ENCODE peak calls at places on chromosomes 5 and 9, in five cellular contexts. Z is right atrium auricular region, O is brain microvascular endothelial cell, I is WERI-Rb-1, A is tibial artery. D is an unnamed sample.
A peak's percentile ranks its signal among the peaks of the same experiment; 100 is the strongest.

GRCh38 chr5:55601209-55601618 is 66.5 kb upstream of the PLPP1 start:
- DNase-seq in Z (peak; percentile 95), O (peak; percentile 81), I (no peak), A (peak; percentile 95), D (peak; percentile 63)

GRCh38 chr5:127029513-127030258 is 672 bp downstream of the MARCHF3 start:
- DNase-seq in Z (peak; percentile 65), O (peak; percentile 59), I (peak; percentile 75), A (peak; percentile 74), D (peak; percentile 75)

GRCh38 chr5:177195307-177195952 is 61.9 kb downstream of the NSD1 start:
- DNase-seq in Z (no peak), O (peak; percentile 57), I (no peak), A (no peak), D (no peak)

GRCh38 chr5:153403470-153403869 is 87.0 kb upstream of the GRIA1 start:
- DNase-seq in Z (no peak), O (no peak), I (no peak), A (no peak), D (no peak)

GRCh38 chr5:128462330-128462729 is 75.7 kb downstream of the FBN2 start:
- DNase-seq in Z (no peak), O (no peak), I (no peak), A (no peak), D (no peak)

GRCh38 chr9:78280982-78281668 is 15.8 kb upstream of the PSAT1 start:
- DNase-seq in Z (peak; percentile 75), O (peak; percentile 55), I (no peak), A (peak; percentile 83), D (peak; percentile 62)

GRCh38 chr9:124795881-124796415 is 19.0 kb downstream of the OLFML2A start:
- DNase-seq in Z (no peak), O (no peak), I (no peak), A (no peak), D (no peak)

GRCh38 chr5:137486707-137487106 is 12.4 kb downstream of the SPOCK1 start:
- DNase-seq in Z (peak; percentile 76), O (peak; percentile 25), I (no peak), A (peak; percentile 75), D (peak; percentile 37)

GRCh38 chr9:92191801-92192200 is 76.6 kb upstream of the SPTLC1 start:
- DNase-seq in Z (no peak), O (no peak), I (no peak), A (no peak), D (peak; percentile 33)

GRCh38 chr9:111287127-111287526 is 42.9 kb downstream of the OR2K2 start:
- DNase-seq in Z (no peak), O (peak; percentile 68), I (no peak), A (no peak), D (peak; percentile 39)

GRCh38 chr5:100860407-100860806 is 42.7 kb downstream of the ST8SIA4 start:
- DNase-seq in Z (no peak), O (no peak), I (no peak), A (no peak), D (no peak)

GRCh38 chr5:116736671-116737070 is 162.0 kb upstream of the SEMA6A start:
- DNase-seq in Z (no peak), O (no peak), I (no peak), A (no peak), D (no peak)

GRCh38 chr5:107300928-107301327 is 369.8 kb downstream of the EFNA5 start:
- DNase-seq in Z (no peak), O (no peak), I (no peak), A (no peak), D (no peak)

GRCh38 chr5:172630482-172630881 is 10.6 kb upstream of the NEURL1B start:
- DNase-seq in Z (no peak), O (no peak), I (no peak), A (peak; percentile 35), D (no peak)

GRCh38 chr9:19232830-19233194 is 2.3 kb downstream of the DENND4C start:
- DNase-seq in Z (no peak), O (peak; percentile 27), I (no peak), A (no peak), D (peak; percentile 55)

GRCh38 chr5:159894149-159894720 is 22.0 kb upstream of the ADRA1B start:
- DNase-seq in Z (no peak), O (no peak), I (no peak), A (no peak), D (no peak)

GRCh38 chr9:112093147-112093874 is 81.8 kb downstream of the SUSD1 start:
- DNase-seq in Z (no peak), O (no peak), I (no peak), A (no peak), D (no peak)

GRCh38 chr5:1058988-1059883 is 50.6 kb downstream of the NKD2 start:
- DNase-seq in Z (no peak), O (no peak), I (no peak), A (no peak), D (no peak)

GRCh38 chr5:20575515-20575914 is 587.5 kb upstream of the CDH18 start:
- DNase-seq in Z (no peak), O (no peak), I (no peak), A (no peak), D (no peak)

GRCh38 chr5:172616730-172617129 is 24.3 kb upstream of the NEURL1B start:
- DNase-seq in Z (peak; percentile 76), O (peak; percentile 69), I (no peak), A (peak; percentile 58), D (no peak)

GRCh38 chr5:16741007-16741406 is 124.2 kb upstream of the RETREG1 start:
- DNase-seq in Z (no peak), O (no peak), I (no peak), A (no peak), D (peak; percentile 26)

GRCh38 chr5:159826351-159827222 is 89.7 kb upstream of the ADRA1B start:
- DNase-seq in Z (no peak), O (peak; percentile 64), I (no peak), A (no peak), D (peak; percentile 98)

GRCh38 chr9:69030851-69031645 is 4.5 kb upstream of the FXN start:
- DNase-seq in Z (no peak), O (no peak), I (no peak), A (no peak), D (no peak)

GRCh38 chr5:123881791-123882244 is 369.8 kb downstream of the CSNK1G3 start:
- DNase-seq in Z (no peak), O (peak; percentile 21), I (no peak), A (no peak), D (peak; percentile 88)

DNA sequence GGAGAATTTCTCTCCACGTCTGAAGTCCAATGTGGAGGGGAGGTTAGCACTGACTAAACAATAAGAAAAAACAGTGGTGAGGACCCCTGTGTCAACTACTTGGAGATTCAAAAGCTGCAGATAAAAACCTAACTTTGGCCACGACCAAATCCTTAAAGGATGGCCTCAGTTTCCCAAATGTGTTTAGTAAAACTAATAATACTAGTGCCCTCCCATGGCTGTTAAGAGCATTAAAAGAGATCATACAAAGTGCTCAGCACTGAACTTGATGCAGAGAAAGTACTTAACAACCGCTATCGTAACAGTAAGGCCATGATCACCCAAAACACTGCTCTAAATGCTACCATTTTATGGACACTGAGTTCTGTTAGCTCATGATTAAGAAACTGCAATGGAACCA is 288.4 kb downstream of the EBF1 start:
- DNase-seq in Z (no peak), O (no peak), I (no peak), A (no peak), D (no peak)
- TF ChIP-seq CTCF in Z (no peak), O (no peak), I (no peak), A (no peak), D (no peak)

GRCh38 chr9:16157216-16157615 is 604.4 kb downstream of the CCDC171 start:
- DNase-seq in Z (no peak), O (no peak), I (no peak), A (no peak), D (no peak)

GRCh38 chr9:16153221-16153620 is 600.4 kb downstream of the CCDC171 start:
- DNase-seq in Z (no peak), O (no peak), I (no peak), A (no peak), D (no peak)

GRCh38 chr9:16152276-16153065 is 599.6 kb downstream of the CCDC171 start:
- DNase-seq in Z (no peak), O (no peak), I (no peak), A (no peak), D (no peak)

GRCh38 chr9:16155878-16156277 is 603.0 kb downstream of the CCDC171 start:
- DNase-seq in Z (no peak), O (no peak), I (no peak), A (no peak), D (no peak)

DNA sequence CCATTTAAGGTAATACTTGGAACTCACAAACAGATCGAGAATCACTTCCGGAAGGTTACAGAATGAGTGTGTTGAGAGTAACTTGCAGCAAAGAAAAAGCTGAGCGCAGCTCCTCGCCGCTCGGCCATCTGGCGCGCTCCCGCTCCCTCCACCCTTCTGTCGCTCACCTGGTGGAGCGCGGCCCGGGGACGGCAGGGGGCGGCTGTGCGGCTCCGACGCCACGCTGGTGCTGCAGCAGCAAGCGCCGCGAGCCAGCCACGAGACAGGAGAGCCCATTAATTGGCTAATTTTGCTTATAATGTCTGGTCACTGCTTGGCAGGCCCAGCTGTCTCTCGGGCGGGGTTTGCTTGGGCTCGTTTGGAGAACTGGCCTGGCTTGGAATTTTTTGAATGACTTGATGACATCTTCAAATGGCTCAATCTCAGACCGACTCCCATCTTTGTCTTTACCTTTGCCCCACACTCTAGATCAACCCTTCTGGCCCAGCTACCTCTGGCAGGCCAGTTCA is 601.8 kb downstream of the CCDC171 start:
- DNase-seq in Z (no peak), O (no peak), I (peak; percentile 85), A (no peak), D (no peak)
- TF ChIP-seq CTCF in Z (no peak), O (peak; percentile 46), I (peak; percentile 74), A (peak; percentile 11), D (no peak)

GRCh38 chr9:137048655-137049543 is 2.9 kb upstream of the NPDC1 start:
- DNase-seq in Z (no peak), O (no peak), I (peak; percentile 59), A (no peak), D (no peak)

GRCh38 chr9:137051145-137051724 is 2.6 kb downstream of the ENTPD2 start:
- DNase-seq in Z (no peak), O (no peak), I (no peak), A (no peak), D (no peak)

GRCh38 chr9:137052293-137052692 is 1.6 kb downstream of the ENTPD2 start:
- DNase-seq in Z (no peak), O (no peak), I (no peak), A (no peak), D (no peak)

GRCh38 chr9:137050570-137050969 is 3.3 kb downstream of the ENTPD2 start:
- DNase-seq in Z (no peak), O (no peak), I (no peak), A (no peak), D (no peak)

GRCh38 chr9:137049544-137050449 is 3.8 kb upstream of the NPDC1 start:
- DNase-seq in Z (no peak), O (no peak), I (peak; percentile 82), A (no peak), D (peak; percentile 61)
- TF ChIP-seq CTCF in Z (no peak), O (peak; percentile 66), I (peak; percentile 85), A (peak; percentile 12), D (peak; percentile 56)

DNA sequence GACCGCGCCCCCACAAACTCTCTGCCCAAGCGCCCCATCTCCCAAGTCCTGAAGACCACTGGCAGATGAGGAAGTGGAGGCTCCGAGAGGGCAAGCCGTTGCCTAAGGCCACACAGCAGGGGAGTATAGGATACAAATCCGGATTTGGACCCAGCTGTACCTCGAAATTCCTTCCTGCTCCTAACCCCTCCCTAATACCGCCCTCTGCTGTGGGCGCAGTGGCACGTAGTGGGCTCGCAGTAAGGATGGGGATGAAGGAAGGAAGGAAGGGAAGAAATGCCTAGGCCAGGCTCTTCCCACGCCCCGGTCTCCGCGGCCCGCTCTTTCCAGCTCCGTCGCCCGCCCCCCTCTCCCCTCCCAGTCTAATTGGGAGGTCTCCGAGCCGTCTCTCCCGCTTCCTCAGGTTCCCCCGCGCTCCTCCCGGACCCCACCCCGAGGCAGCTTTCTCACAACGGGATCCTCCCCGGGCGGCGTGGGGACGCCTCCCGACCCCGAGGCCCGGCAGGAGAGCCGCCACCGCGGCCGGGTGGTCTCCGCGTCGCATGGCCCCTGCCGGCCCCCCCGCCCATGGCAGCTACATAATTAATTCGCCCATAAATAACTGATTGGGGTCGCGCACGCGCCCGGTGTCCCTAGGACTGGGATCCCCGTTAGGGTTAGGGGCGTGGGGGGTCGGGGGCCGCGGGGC is 138.9 kb downstream of the C9orf50 start:
- DNase-seq in Z (no peak), O (no peak), I (peak; percentile 67), A (peak; percentile 79), D (peak; percentile 38)
- TF ChIP-seq CTCF in Z (no peak), O (peak; percentile 44), I (peak; percentile 32), A (peak; percentile 21), D (peak; percentile 13)